ENCODE peak calls at places on chromosomes 5 and 9, in nine cellular contexts. C, U, B, S, L, F, Z, D and P are unnamed samples. For H3K9me3, the result is how much of the 10 kb centered on the place peaks cover.

GRCh38 chr5:17189381-17190036 is 27.9 kb upstream of the BASP1 start:
- DNase-seq in C (peak), U (peak), B (peak), S (peak), L (peak), F (peak), Z (peak), D (peak), P (peak)

GRCh38 chr5:55231476-55232193 is 1.8 kb downstream of the CCNO start:
- DNase-seq in C (peak), U (peak), B (peak), S (peak), L (no peak), F (no peak), Z (no peak), D (no peak), P (peak)

GRCh38 chr5:36728697-36729543 is 122.5 kb downstream of the SLC1A3 start:
- DNase-seq in C (peak), U (peak), B (no peak), S (peak), L (peak), F (no peak), Z (no peak), D (peak), P (peak)

GRCh38 chr9:137032893-137033292 is 1.0 kb upstream of the FUT7 start:
- DNase-seq in C (peak), U (no peak), B (no peak), S (no peak), L (no peak), F (no peak), Z (peak), D (no peak), P (no peak)

GRCh38 chr9:123996731-123997421 is 14.7 kb upstream of the LHX2 start:
- DNase-seq in C (no peak), U (no peak), B (no peak), S (peak), L (no peak), F (no peak), Z (peak), D (no peak), P (no peak)

GRCh38 chr9:98958271-98958989 is 14.7 kb downstream of the COL15A1 start:
- DNase-seq in C (no peak), U (peak), B (no peak), S (peak), L (peak), F (no peak), Z (no peak), D (no peak), P (no peak)

GRCh38 chr9:132037470-132037869 is 42.2 kb downstream of the MED27 start:
- DNase-seq in C (no peak), U (no peak), B (no peak), S (no peak), L (no peak), F (no peak), Z (no peak), D (no peak), P (no peak)

GRCh38 chr5:81805086-81805485 is 54.2 kb upstream of the SSBP2 start:
- DNase-seq in C (no peak), U (no peak), B (no peak), S (no peak), L (no peak), F (no peak), Z (no peak), D (no peak), P (no peak)

GRCh38 chr9:126671381-126671831 is 57.7 kb downstream of the LMX1B start:
- DNase-seq in C (no peak), U (no peak), B (no peak), S (no peak), L (no peak), F (no peak), Z (peak), D (no peak), P (no peak)

GRCh38 chr5:109743041-109743531 is 53.4 kb downstream of the MAN2A1 start:
- DNase-seq in C (no peak), U (no peak), B (no peak), S (no peak), L (no peak), F (no peak), Z (no peak), D (no peak), P (peak)

GRCh38 chr9:93659044-93659836 is 82.9 kb downstream of the PHF2 start:
- DNase-seq in C (no peak), U (no peak), B (peak), S (no peak), L (no peak), F (no peak), Z (peak), D (no peak), P (no peak)

GRCh38 chr5:133687212-133688051 is 75.1 kb upstream of the FSTL4 start:
- DNase-seq in C (no peak), U (no peak), B (no peak), S (no peak), L (no peak), F (no peak), Z (no peak), D (no peak), P (no peak)

GRCh38 chr5:14706615-14707021 is 42.1 kb downstream of the OTULIN start:
- DNase-seq in C (peak), U (peak), B (no peak), S (peak), L (peak), F (no peak), Z (no peak), D (no peak), P (peak)

GRCh38 chr9:114341152-114341830 is 11.6 kb downstream of the ORM2 start:
- DNase-seq in C (no peak), U (no peak), B (no peak), S (no peak), L (no peak), F (no peak), Z (no peak), D (no peak), P (no peak)

GRCh38 chr9:5848372-5848882 is 15.5 kb upstream of the ERMP1 start:
- DNase-seq in C (no peak), U (no peak), B (no peak), S (no peak), L (no peak), F (no peak), Z (no peak), D (no peak), P (no peak)

GRCh38 chr9:137278061-137278912 is 761 bp downstream of the TOR4A start:
- DNase-seq in C (peak), U (peak), B (peak), S (peak), L (no peak), F (peak), Z (peak), D (no peak), P (no peak)

GRCh38 chr9:111857555-111858211 is 38.9 kb upstream of the UGCG start:
- DNase-seq in C (no peak), U (peak), B (no peak), S (peak), L (no peak), F (no peak), Z (no peak), D (no peak), P (no peak)

GRCh38 chr9:93059097-93059959 is 827 bp downstream of the SUSD3 start:
- DNase-seq in C (peak), U (no peak), B (no peak), S (no peak), L (no peak), F (peak), Z (no peak), D (no peak), P (no peak)

GRCh38 chr5:62938927-62939326 is 360.3 kb downstream of the LRRC70 start:
- DNase-seq in C (no peak), U (no peak), B (no peak), S (peak), L (no peak), F (no peak), Z (no peak), D (no peak), P (no peak)

GRCh38 chr9:132903574-132904495 is 25.1 kb downstream of the SPACA9 start:
- DNase-seq in C (no peak), U (no peak), B (no peak), S (no peak), L (no peak), F (no peak), Z (no peak), D (no peak), P (no peak)

GRCh38 chr5:168434746-168435321 is 51.4 kb upstream of the RARS1 start:
- DNase-seq in C (no peak), U (peak), B (no peak), S (no peak), L (peak), F (no peak), Z (no peak), D (no peak), P (no peak)

GRCh38 chr5:138725153-138725884 is 27.9 kb upstream of the CTNNA1 start:
- DNase-seq in C (no peak), U (peak), B (no peak), S (peak), L (peak), F (peak), Z (peak), D (no peak), P (peak)

GRCh38 chr5:141095263-141095641 is 837 bp downstream of the PCDHB2 start:
- DNase-seq in C (no peak), U (no peak), B (no peak), S (no peak), L (no peak), F (no peak), Z (no peak), D (no peak), P (no peak)

GRCh38 chr5:141100243-141100805 is at the start of gene PCDHB3:
- DNase-seq in C (peak), U (peak), B (no peak), S (peak), L (peak), F (peak), Z (no peak), D (no peak), P (peak)

DNA sequence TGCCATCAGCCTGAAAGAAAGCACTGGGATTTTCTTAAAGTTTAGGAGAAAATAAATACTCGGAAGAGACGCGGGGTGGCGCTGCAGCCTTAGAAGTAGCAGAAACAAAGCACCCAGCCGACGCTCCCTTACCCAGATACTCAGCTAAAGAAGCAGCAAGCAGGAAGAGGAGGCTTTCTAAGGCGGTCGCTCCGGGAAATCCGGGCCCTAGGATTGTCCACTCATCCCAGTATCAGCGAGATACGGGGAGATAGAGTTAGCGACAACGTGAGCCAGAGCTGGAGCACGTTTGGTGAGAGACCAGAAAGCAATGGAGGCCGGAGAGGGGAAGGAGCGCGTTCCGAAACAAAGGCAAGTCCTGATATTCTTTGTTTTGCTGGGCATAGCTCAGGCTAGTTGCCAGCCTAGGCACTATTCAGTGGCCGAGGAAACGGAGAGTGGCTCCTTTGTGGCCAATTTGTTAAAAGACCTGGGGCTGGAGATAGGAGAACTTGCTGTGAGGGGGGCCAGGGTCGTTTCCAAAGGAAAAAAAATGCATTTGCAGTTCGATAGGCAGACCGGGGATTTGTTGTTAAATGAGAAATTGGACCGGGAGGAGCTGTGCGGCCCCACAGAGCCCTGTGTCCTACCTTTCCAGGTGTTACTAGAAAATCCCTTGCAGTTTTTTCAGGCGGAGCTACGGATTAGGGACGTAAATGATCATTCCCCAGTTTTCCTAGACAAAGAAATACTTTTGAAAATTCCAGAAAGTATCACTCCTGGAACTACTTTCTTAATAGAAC is at the start of gene PCDHB2:
- DNase-seq in C (no peak), U (peak), B (no peak), S (peak), L (peak), F (peak), Z (no peak), D (peak), P (peak)
- H3K9me3 ChIP-seq in C (under half), U (under half), B (under half), S (under half), L (under half), F (under half), Z (under half), D (under half), P (under half)

GRCh38 chr5:3311443-3311842 is 284.2 kb upstream of the IRX1 start:
- DNase-seq in C (no peak), U (no peak), B (no peak), S (no peak), L (no peak), F (no peak), Z (no peak), D (no peak), P (no peak)

GRCh38 chr5:3309538-3309937 is 286.1 kb upstream of the IRX1 start:
- DNase-seq in C (no peak), U (no peak), B (no peak), S (no peak), L (no peak), F (no peak), Z (no peak), D (no peak), P (no peak)

GRCh38 chr5:3307982-3308621 is 287.5 kb upstream of the IRX1 start:
- DNase-seq in C (no peak), U (no peak), B (no peak), S (no peak), L (no peak), F (no peak), Z (no peak), D (no peak), P (no peak)

GRCh38 chr5:3312299-3312698 is 283.3 kb upstream of the IRX1 start:
- DNase-seq in C (no peak), U (no peak), B (no peak), S (no peak), L (no peak), F (no peak), Z (no peak), D (no peak), P (no peak)

GRCh38 chr5:3310551-3311340 is 284.9 kb upstream of the IRX1 start:
- DNase-seq in C (no peak), U (no peak), B (no peak), S (peak), L (no peak), F (no peak), Z (no peak), D (no peak), P (no peak)
- H3K9me3 ChIP-seq in C (under half), U (under half), B (under half), S (under half), L (under half), F (under half), Z (under half), D (under half), P (under half)

GRCh38 chr5:150931368-150931965 is 26.7 kb upstream of the ZNF300 start:
- DNase-seq in C (no peak), U (no peak), B (no peak), S (peak), L (no peak), F (no peak), Z (no peak), D (no peak), P (no peak)
- H3K9me3 ChIP-seq in C (half or more), U (half or more), B (under half), S (under half), L (under half), F (half or more), Z (half or more), D (half or more), P (under half)

GRCh38 chr5:176606032-176606431 is 3.9 kb downstream of the GPRIN1 start:
- DNase-seq in C (no peak), U (no peak), B (no peak), S (no peak), L (no peak), F (no peak), Z (no peak), D (no peak), P (no peak)

GRCh38 chr5:176608142-176608705 is 1.7 kb downstream of the GPRIN1 start:
- DNase-seq in C (no peak), U (no peak), B (no peak), S (no peak), L (no peak), F (no peak), Z (no peak), D (no peak), P (no peak)

GRCh38 chr5:176601901-176602300 is 8.1 kb downstream of the GPRIN1 start:
- DNase-seq in C (no peak), U (no peak), B (no peak), S (no peak), L (no peak), F (no peak), Z (no peak), D (no peak), P (no peak)

GRCh38 chr5:176606875-176607274 is 3.1 kb downstream of the GPRIN1 start:
- DNase-seq in C (no peak), U (no peak), B (no peak), S (no peak), L (no peak), F (no peak), Z (no peak), D (no peak), P (no peak)

DNA sequence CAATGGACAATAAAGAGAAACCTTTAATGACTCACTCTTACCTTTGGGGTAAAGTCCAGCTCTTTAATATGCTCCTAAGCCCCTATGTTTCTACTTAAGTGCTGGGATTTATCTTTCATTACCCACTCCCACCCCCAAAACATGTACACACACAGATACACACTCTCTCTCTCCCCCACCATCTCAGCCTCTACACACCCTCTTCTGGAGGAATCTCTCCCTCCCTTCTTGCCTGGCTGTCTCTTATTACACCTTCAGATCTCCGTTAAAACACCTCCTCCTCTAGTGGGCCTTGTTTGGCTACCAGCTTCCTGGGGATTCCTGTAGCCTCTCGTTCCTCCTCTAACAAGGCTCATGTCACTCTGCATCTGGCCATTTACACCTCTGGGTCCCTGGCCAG is 6.9 kb downstream of the GPRIN1 start:
- DNase-seq in C (no peak), U (no peak), B (no peak), S (no peak), L (no peak), F (no peak), Z (no peak), D (no peak), P (no peak)
- H3K9me3 ChIP-seq in C (under half), U (under half), B (under half), S (under half), L (under half), F (under half), Z (under half), D (under half), P (under half)